ENCODE peak calls at places on chromosomes 13 and 19, in eight cellular contexts. One of them, this sample, is unnamed.
A peak's percentile ranks its signal among the peaks of the same experiment; 100 is the strongest.

GRCh38 chr19:33726756-33727155 is 69.9 kb upstream of the KCTD15 start:
- DNase-seq in activated CD8-positive, alpha-beta T cell treated with anti-CD3 and anti-CD28 coated beads for 36 hours: no peak
- DNase-seq in kidney epithelial cell: no peak
- DNase-seq in dorsolateral prefrontal cortex: no peak
- DNase-seq in heart left ventricle: no peak
- DNase-seq in tibial nerve: no peak
- DNase-seq in RWPE1: no peak
- DNase-seq in transverse colon: no peak
- DNase-seq in this sample: no peak

GRCh38 chr13:18944501-18945068 is 237.0 kb downstream of the TUBA3C start:
- DNase-seq in heart left ventricle: no peak
- DNase-seq in tibial nerve: no peak
- DNase-seq in RWPE1: no peak
- DNase-seq in transverse colon: no peak
- DNase-seq in activated CD8-positive, alpha-beta T cell treated with anti-CD3 and anti-CD28 coated beads for 36 hours: no peak
- DNase-seq in dorsolateral prefrontal cortex: peak; percentile 25
- DNase-seq in kidney epithelial cell: no peak
- DNase-seq in this sample: no peak

GRCh38 chr19:44748426-44749254 is at the start of gene BCL3:
- DNase-seq in RWPE1: peak; percentile 62
- DNase-seq in transverse colon: peak; percentile 90
- DNase-seq in dorsolateral prefrontal cortex: no peak
- DNase-seq in tibial nerve: no peak
- DNase-seq in activated CD8-positive, alpha-beta T cell treated with anti-CD3 and anti-CD28 coated beads for 36 hours: peak; percentile 72
- DNase-seq in heart left ventricle: peak; percentile 84
- DNase-seq in kidney epithelial cell: no peak
- DNase-seq in this sample: no peak

GRCh38 chr19:38817081-38817480 is 4.3 kb upstream of the LGALS4 start:
- DNase-seq in transverse colon: no peak
- DNase-seq in heart left ventricle: no peak
- DNase-seq in activated CD8-positive, alpha-beta T cell treated with anti-CD3 and anti-CD28 coated beads for 36 hours: no peak
- DNase-seq in tibial nerve: no peak
- DNase-seq in kidney epithelial cell: no peak
- DNase-seq in dorsolateral prefrontal cortex: no peak
- DNase-seq in RWPE1: no peak
- DNase-seq in this sample: no peak

GRCh38 chr19:21434967-21435544 is 38.1 kb downstream of the ZNF493 start:
- DNase-seq in tibial nerve: no peak
- DNase-seq in RWPE1: no peak
- DNase-seq in kidney epithelial cell: no peak
- DNase-seq in heart left ventricle: no peak
- DNase-seq in activated CD8-positive, alpha-beta T cell treated with anti-CD3 and anti-CD28 coated beads for 36 hours: no peak
- DNase-seq in dorsolateral prefrontal cortex: no peak
- DNase-seq in transverse colon: no peak
- DNase-seq in this sample: no peak

GRCh38 chr13:40366119-40366518 is 300.3 kb downstream of the FOXO1 start:
- DNase-seq in kidney epithelial cell: no peak
- DNase-seq in tibial nerve: no peak
- DNase-seq in activated CD8-positive, alpha-beta T cell treated with anti-CD3 and anti-CD28 coated beads for 36 hours: no peak
- DNase-seq in dorsolateral prefrontal cortex: no peak
- DNase-seq in heart left ventricle: no peak
- DNase-seq in RWPE1: no peak
- DNase-seq in transverse colon: no peak
- DNase-seq in this sample: no peak

GRCh38 chr13:71864094-71864980 is 2.7 kb downstream of the DACH1 start:
- DNase-seq in heart left ventricle: peak; percentile 70
- DNase-seq in dorsolateral prefrontal cortex: no peak
- DNase-seq in activated CD8-positive, alpha-beta T cell treated with anti-CD3 and anti-CD28 coated beads for 36 hours: peak; percentile 24
- DNase-seq in RWPE1: no peak
- DNase-seq in transverse colon: peak; percentile 81
- DNase-seq in tibial nerve: peak; percentile 11
- DNase-seq in kidney epithelial cell: no peak
- DNase-seq in this sample: peak; percentile 33

GRCh38 chr19:5889288-5889971 is 14.2 kb downstream of the NDUFA11 start:
- DNase-seq in transverse colon: no peak
- DNase-seq in activated CD8-positive, alpha-beta T cell treated with anti-CD3 and anti-CD28 coated beads for 36 hours: no peak
- DNase-seq in kidney epithelial cell: no peak
- DNase-seq in dorsolateral prefrontal cortex: no peak
- DNase-seq in tibial nerve: no peak
- DNase-seq in heart left ventricle: no peak
- DNase-seq in RWPE1: no peak
- DNase-seq in this sample: no peak

GRCh38 chr13:81133066-81133465 is 792.1 kb upstream of the SPRY2 start:
- DNase-seq in tibial nerve: no peak
- DNase-seq in transverse colon: no peak
- DNase-seq in RWPE1: peak; percentile 22
- DNase-seq in heart left ventricle: no peak
- DNase-seq in activated CD8-positive, alpha-beta T cell treated with anti-CD3 and anti-CD28 coated beads for 36 hours: no peak
- DNase-seq in kidney epithelial cell: peak; percentile 7
- DNase-seq in dorsolateral prefrontal cortex: no peak
- DNase-seq in this sample: no peak

GRCh38 chr19:47790398-47790814 is 11.9 kb downstream of the SELENOW start:
- DNase-seq in RWPE1: peak; percentile 75
- DNase-seq in transverse colon: peak; percentile 85
- DNase-seq in kidney epithelial cell: no peak
- DNase-seq in activated CD8-positive, alpha-beta T cell treated with anti-CD3 and anti-CD28 coated beads for 36 hours: peak; percentile 90
- DNase-seq in heart left ventricle: peak; percentile 79
- DNase-seq in dorsolateral prefrontal cortex: peak; percentile 71
- DNase-seq in tibial nerve: peak; percentile 87
- DNase-seq in this sample: peak; percentile 87

GRCh38 chr19:3494051-3494450 is 6.4 kb downstream of the DOHH start:
- DNase-seq in tibial nerve: no peak
- DNase-seq in activated CD8-positive, alpha-beta T cell treated with anti-CD3 and anti-CD28 coated beads for 36 hours: peak; percentile 64
- DNase-seq in kidney epithelial cell: no peak
- DNase-seq in transverse colon: no peak
- DNase-seq in heart left ventricle: no peak
- DNase-seq in RWPE1: peak; percentile 59
- DNase-seq in dorsolateral prefrontal cortex: peak; percentile 95
- DNase-seq in this sample: no peak

GRCh38 chr19:39301021-39301420 is 4.8 kb downstream of the IFNL1 start:
- DNase-seq in transverse colon: no peak
- DNase-seq in RWPE1: no peak
- DNase-seq in tibial nerve: no peak
- DNase-seq in dorsolateral prefrontal cortex: no peak
- DNase-seq in heart left ventricle: no peak
- DNase-seq in kidney epithelial cell: no peak
- DNase-seq in activated CD8-positive, alpha-beta T cell treated with anti-CD3 and anti-CD28 coated beads for 36 hours: no peak
- DNase-seq in this sample: no peak

GRCh38 chr13:20482275-20482761 is 43.3 kb downstream of the CRYL1 start:
- DNase-seq in heart left ventricle: no peak
- DNase-seq in tibial nerve: peak; percentile 26
- DNase-seq in transverse colon: no peak
- DNase-seq in kidney epithelial cell: no peak
- DNase-seq in activated CD8-positive, alpha-beta T cell treated with anti-CD3 and anti-CD28 coated beads for 36 hours: no peak
- DNase-seq in RWPE1: no peak
- DNase-seq in dorsolateral prefrontal cortex: no peak
- DNase-seq in this sample: no peak

GRCh38 chr13:59178344-59178743 is 985.4 kb downstream of the DIAPH3 start:
- DNase-seq in transverse colon: no peak
- DNase-seq in activated CD8-positive, alpha-beta T cell treated with anti-CD3 and anti-CD28 coated beads for 36 hours: no peak
- DNase-seq in RWPE1: no peak
- DNase-seq in dorsolateral prefrontal cortex: no peak
- DNase-seq in kidney epithelial cell: no peak
- DNase-seq in tibial nerve: no peak
- DNase-seq in heart left ventricle: no peak
- DNase-seq in this sample: no peak

GRCh38 chr13:45142440-45143345 is 22.4 kb downstream of the GTF2F2 start:
- DNase-seq in tibial nerve: no peak
- DNase-seq in activated CD8-positive, alpha-beta T cell treated with anti-CD3 and anti-CD28 coated beads for 36 hours: no peak
- DNase-seq in heart left ventricle: no peak
- DNase-seq in RWPE1: peak; percentile 64
- DNase-seq in dorsolateral prefrontal cortex: no peak
- DNase-seq in kidney epithelial cell: no peak
- DNase-seq in transverse colon: no peak
- DNase-seq in this sample: no peak

GRCh38 chr19:40191836-40192646 is 815 bp downstream of the MAP3K10 start:
- DNase-seq in transverse colon: peak; percentile 37
- DNase-seq in heart left ventricle: peak; percentile 17
- DNase-seq in activated CD8-positive, alpha-beta T cell treated with anti-CD3 and anti-CD28 coated beads for 36 hours: peak; percentile 44
- DNase-seq in kidney epithelial cell: no peak
- DNase-seq in RWPE1: peak; percentile 12
- DNase-seq in tibial nerve: no peak
- DNase-seq in dorsolateral prefrontal cortex: no peak
- DNase-seq in this sample: peak; percentile 48

GRCh38 chr13:58977085-58977484 is 1186.6 kb downstream of the DIAPH3 start:
- DNase-seq in RWPE1: no peak
- DNase-seq in dorsolateral prefrontal cortex: no peak
- DNase-seq in heart left ventricle: no peak
- DNase-seq in kidney epithelial cell: no peak
- DNase-seq in activated CD8-positive, alpha-beta T cell treated with anti-CD3 and anti-CD28 coated beads for 36 hours: no peak
- DNase-seq in transverse colon: no peak
- DNase-seq in tibial nerve: no peak
- DNase-seq in this sample: no peak

GRCh38 chr19:38932425-38933179 is 1.9 kb downstream of the MRPS12 start:
- DNase-seq in tibial nerve: no peak
- DNase-seq in kidney epithelial cell: peak; percentile 7
- DNase-seq in transverse colon: no peak
- DNase-seq in dorsolateral prefrontal cortex: no peak
- DNase-seq in RWPE1: no peak
- DNase-seq in heart left ventricle: no peak
- DNase-seq in activated CD8-positive, alpha-beta T cell treated with anti-CD3 and anti-CD28 coated beads for 36 hours: peak; percentile 63
- DNase-seq in this sample: no peak

GRCh38 chr13:21435231-21435630 is 23.9 kb downstream of the ZDHHC20 start:
- DNase-seq in tibial nerve: no peak
- DNase-seq in heart left ventricle: no peak
- DNase-seq in RWPE1: no peak
- DNase-seq in activated CD8-positive, alpha-beta T cell treated with anti-CD3 and anti-CD28 coated beads for 36 hours: no peak
- DNase-seq in kidney epithelial cell: no peak
- DNase-seq in dorsolateral prefrontal cortex: no peak
- DNase-seq in transverse colon: no peak
- DNase-seq in this sample: no peak

GRCh38 chr13:37074703-37075102 is 15.2 kb upstream of the SUPT20H start:
- DNase-seq in heart left ventricle: no peak
- DNase-seq in tibial nerve: no peak
- DNase-seq in RWPE1: peak; percentile 14
- DNase-seq in dorsolateral prefrontal cortex: no peak
- DNase-seq in activated CD8-positive, alpha-beta T cell treated with anti-CD3 and anti-CD28 coated beads for 36 hours: no peak
- DNase-seq in transverse colon: no peak
- DNase-seq in kidney epithelial cell: peak; percentile 7
- DNase-seq in this sample: no peak

GRCh38 chr19:57578487-57579205 is at the start of gene ZNF416:
- DNase-seq in tibial nerve: peak; percentile 98
- DNase-seq in RWPE1: peak; percentile 98
- DNase-seq in transverse colon: peak; percentile 97
- DNase-seq in kidney epithelial cell: peak; percentile 94
- DNase-seq in dorsolateral prefrontal cortex: peak; percentile 99
- DNase-seq in heart left ventricle: peak; percentile 98
- DNase-seq in activated CD8-positive, alpha-beta T cell treated with anti-CD3 and anti-CD28 coated beads for 36 hours: peak; percentile 98
- DNase-seq in this sample: peak; percentile 88
- TF ChIP-seq CTCF in tibial nerve: peak; percentile 23
- TF ChIP-seq CTCF in RWPE1: no peak
- TF ChIP-seq CTCF in transverse colon: no peak
- TF ChIP-seq CTCF in kidney epithelial cell: peak; percentile 22
- TF ChIP-seq CTCF in dorsolateral prefrontal cortex: peak; percentile 30
- TF ChIP-seq CTCF in heart left ventricle: no peak
- TF ChIP-seq CTCF in activated CD8-positive, alpha-beta T cell treated with anti-CD3 and anti-CD28 coated beads for 36 hours: no peak
- TF ChIP-seq CTCF in this sample: peak; percentile 29

GRCh38 chr13:53311561-53311960 is 282.9 kb downstream of the OLFM4 start:
- DNase-seq in dorsolateral prefrontal cortex: no peak
- DNase-seq in heart left ventricle: no peak
- DNase-seq in activated CD8-positive, alpha-beta T cell treated with anti-CD3 and anti-CD28 coated beads for 36 hours: no peak
- DNase-seq in transverse colon: no peak
- DNase-seq in tibial nerve: no peak
- DNase-seq in RWPE1: no peak
- DNase-seq in kidney epithelial cell: no peak
- DNase-seq in this sample: no peak

GRCh38 chr13:53310786-53311185 is 282.2 kb downstream of the OLFM4 start:
- DNase-seq in RWPE1: no peak
- DNase-seq in activated CD8-positive, alpha-beta T cell treated with anti-CD3 and anti-CD28 coated beads for 36 hours: no peak
- DNase-seq in kidney epithelial cell: no peak
- DNase-seq in dorsolateral prefrontal cortex: no peak
- DNase-seq in transverse colon: no peak
- DNase-seq in tibial nerve: no peak
- DNase-seq in heart left ventricle: no peak
- DNase-seq in this sample: no peak
- TF ChIP-seq CTCF in RWPE1: no peak
- TF ChIP-seq CTCF in activated CD8-positive, alpha-beta T cell treated with anti-CD3 and anti-CD28 coated beads for 36 hours: no peak
- TF ChIP-seq CTCF in kidney epithelial cell: no peak
- TF ChIP-seq CTCF in dorsolateral prefrontal cortex: no peak
- TF ChIP-seq CTCF in transverse colon: no peak
- TF ChIP-seq CTCF in tibial nerve: no peak
- TF ChIP-seq CTCF in heart left ventricle: no peak
- TF ChIP-seq CTCF in this sample: no peak

GRCh38 chr19:2317300-2317699 is 9.3 kb upstream of the LINGO3 start:
- DNase-seq in kidney epithelial cell: no peak
- DNase-seq in activated CD8-positive, alpha-beta T cell treated with anti-CD3 and anti-CD28 coated beads for 36 hours: no peak
- DNase-seq in tibial nerve: no peak
- DNase-seq in RWPE1: no peak
- DNase-seq in transverse colon: no peak
- DNase-seq in heart left ventricle: no peak
- DNase-seq in dorsolateral prefrontal cortex: no peak
- DNase-seq in this sample: no peak

GRCh38 chr19:2315121-2315817 is 7.3 kb upstream of the LINGO3 start:
- DNase-seq in tibial nerve: no peak
- DNase-seq in kidney epithelial cell: no peak
- DNase-seq in heart left ventricle: no peak
- DNase-seq in transverse colon: no peak
- DNase-seq in dorsolateral prefrontal cortex: no peak
- DNase-seq in RWPE1: no peak
- DNase-seq in activated CD8-positive, alpha-beta T cell treated with anti-CD3 and anti-CD28 coated beads for 36 hours: no peak
- DNase-seq in this sample: no peak

GRCh38 chr19:2317756-2318155 is 9.8 kb upstream of the LINGO3 start:
- DNase-seq in kidney epithelial cell: no peak
- DNase-seq in heart left ventricle: no peak
- DNase-seq in tibial nerve: no peak
- DNase-seq in RWPE1: no peak
- DNase-seq in transverse colon: no peak
- DNase-seq in dorsolateral prefrontal cortex: no peak
- DNase-seq in activated CD8-positive, alpha-beta T cell treated with anti-CD3 and anti-CD28 coated beads for 36 hours: no peak
- DNase-seq in this sample: no peak

GRCh38 chr19:2312819-2313501 is 5.0 kb upstream of the LINGO3 start:
- DNase-seq in heart left ventricle: no peak
- DNase-seq in RWPE1: no peak
- DNase-seq in dorsolateral prefrontal cortex: no peak
- DNase-seq in tibial nerve: no peak
- DNase-seq in transverse colon: no peak
- DNase-seq in activated CD8-positive, alpha-beta T cell treated with anti-CD3 and anti-CD28 coated beads for 36 hours: no peak
- DNase-seq in kidney epithelial cell: no peak
- DNase-seq in this sample: no peak

GRCh38 chr19:2315818-2316353 is 7.9 kb upstream of the LINGO3 start:
- DNase-seq in dorsolateral prefrontal cortex: peak; percentile 75
- DNase-seq in transverse colon: peak; percentile 71
- DNase-seq in heart left ventricle: peak; percentile 73
- DNase-seq in RWPE1: no peak
- DNase-seq in activated CD8-positive, alpha-beta T cell treated with anti-CD3 and anti-CD28 coated beads for 36 hours: no peak
- DNase-seq in kidney epithelial cell: no peak
- DNase-seq in tibial nerve: peak; percentile 53
- DNase-seq in this sample: peak; percentile 53
- TF ChIP-seq CTCF in dorsolateral prefrontal cortex: peak; percentile 81
- TF ChIP-seq CTCF in transverse colon: peak; percentile 44
- TF ChIP-seq CTCF in heart left ventricle: peak; percentile 66
- TF ChIP-seq CTCF in RWPE1: no peak
- TF ChIP-seq CTCF in activated CD8-positive, alpha-beta T cell treated with anti-CD3 and anti-CD28 coated beads for 36 hours: peak; percentile 37
- TF ChIP-seq CTCF in kidney epithelial cell: peak; percentile 61
- TF ChIP-seq CTCF in tibial nerve: peak; percentile 12
- TF ChIP-seq CTCF in this sample: peak; percentile 68

DNA sequence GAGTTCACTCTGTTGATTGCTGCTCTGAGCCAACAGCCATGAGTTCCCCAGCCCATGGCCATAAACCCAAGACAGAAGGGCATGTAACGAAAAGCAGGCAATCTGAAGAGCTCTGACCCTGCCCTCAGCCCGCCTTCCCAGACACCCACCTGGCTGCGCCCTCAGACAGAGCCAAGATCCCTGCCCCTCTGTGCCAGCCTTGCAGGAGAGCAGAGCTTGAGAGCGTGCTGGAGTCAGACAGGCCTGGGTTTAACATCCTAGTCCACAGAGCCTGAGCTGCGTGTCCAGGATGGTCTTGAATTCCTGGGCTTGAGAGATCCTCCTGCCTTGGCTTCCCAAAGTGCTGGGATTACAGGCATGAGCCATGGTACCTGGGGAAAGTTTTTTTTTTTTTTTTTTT is 19.0 kb upstream of the EMC10 start:
- DNase-seq in heart left ventricle: no peak
- DNase-seq in transverse colon: no peak
- DNase-seq in tibial nerve: no peak
- DNase-seq in dorsolateral prefrontal cortex: no peak
- DNase-seq in activated CD8-positive, alpha-beta T cell treated with anti-CD3 and anti-CD28 coated beads for 36 hours: no peak
- DNase-seq in RWPE1: no peak
- DNase-seq in kidney epithelial cell: no peak
- DNase-seq in this sample: no peak
- TF ChIP-seq CTCF in heart left ventricle: no peak
- TF ChIP-seq CTCF in transverse colon: no peak
- TF ChIP-seq CTCF in tibial nerve: no peak
- TF ChIP-seq CTCF in dorsolateral prefrontal cortex: no peak
- TF ChIP-seq CTCF in activated CD8-positive, alpha-beta T cell treated with anti-CD3 and anti-CD28 coated beads for 36 hours: no peak
- TF ChIP-seq CTCF in RWPE1: no peak
- TF ChIP-seq CTCF in kidney epithelial cell: no peak
- TF ChIP-seq CTCF in this sample: no peak

This sample was measured in progenitor cell of endocrine pancreas.